ENCODE peak calls at places on chromosome 22, in eight cellular contexts. One of them, this sample, is unnamed.

GRCh38 chr22:18060646-18061620 is 16.9 kb upstream of the PEX26 start:
- DNase-seq in thoracic aorta: no peak
- DNase-seq in hepatic stellate cell: no peak
- DNase-seq in activated CD4-positive, alpha-beta T cell treated with anti-CD3 and anti-CD28 coated beads, Interleukin-2, amount 50 U/mL, for 24 hours: no peak
- DNase-seq in left kidney: peak
- DNase-seq in CD8-positive, alpha-beta T cell: no peak
- DNase-seq in Panc1: no peak
- DNase-seq in cardiac muscle cell: no peak
- DNase-seq in this sample: peak

GRCh38 chr22:46833228-46833627 is 70.8 kb downstream of the TBC1D22A start:
- DNase-seq in thoracic aorta: no peak
- DNase-seq in hepatic stellate cell: no peak
- DNase-seq in activated CD4-positive, alpha-beta T cell treated with anti-CD3 and anti-CD28 coated beads, Interleukin-2, amount 50 U/mL, for 24 hours: no peak
- DNase-seq in left kidney: peak
- DNase-seq in CD8-positive, alpha-beta T cell: no peak
- DNase-seq in Panc1: no peak
- DNase-seq in cardiac muscle cell: peak
- DNase-seq in this sample: no peak

GRCh38 chr22:45009881-45010531 is at the start of gene PHF21B:
- DNase-seq in thoracic aorta: no peak
- DNase-seq in hepatic stellate cell: peak
- DNase-seq in activated CD4-positive, alpha-beta T cell treated with anti-CD3 and anti-CD28 coated beads, Interleukin-2, amount 50 U/mL, for 24 hours: peak
- DNase-seq in left kidney: peak
- DNase-seq in CD8-positive, alpha-beta T cell: no peak
- DNase-seq in Panc1: no peak
- DNase-seq in cardiac muscle cell: peak
- DNase-seq in this sample: peak

GRCh38 chr22:39292561-39293074 is 26.8 kb downstream of the RPL3 start:
- DNase-seq in thoracic aorta: peak
- DNase-seq in hepatic stellate cell: peak
- DNase-seq in activated CD4-positive, alpha-beta T cell treated with anti-CD3 and anti-CD28 coated beads, Interleukin-2, amount 50 U/mL, for 24 hours: no peak
- DNase-seq in left kidney: peak
- DNase-seq in CD8-positive, alpha-beta T cell: no peak
- DNase-seq in Panc1: no peak
- DNase-seq in cardiac muscle cell: peak
- DNase-seq in this sample: peak

GRCh38 chr22:48338793-48339705 is 1488.6 kb downstream of the BRD1 start:
- DNase-seq in thoracic aorta: no peak
- DNase-seq in hepatic stellate cell: no peak
- DNase-seq in activated CD4-positive, alpha-beta T cell treated with anti-CD3 and anti-CD28 coated beads, Interleukin-2, amount 50 U/mL, for 24 hours: no peak
- DNase-seq in left kidney: no peak
- DNase-seq in CD8-positive, alpha-beta T cell: no peak
- DNase-seq in Panc1: no peak
- DNase-seq in cardiac muscle cell: no peak
- DNase-seq in this sample: no peak

GRCh38 chr22:44990810-44991209 is 19.0 kb downstream of the PHF21B start:
- DNase-seq in thoracic aorta: no peak
- DNase-seq in hepatic stellate cell: no peak
- DNase-seq in activated CD4-positive, alpha-beta T cell treated with anti-CD3 and anti-CD28 coated beads, Interleukin-2, amount 50 U/mL, for 24 hours: no peak
- DNase-seq in left kidney: no peak
- DNase-seq in CD8-positive, alpha-beta T cell: no peak
- DNase-seq in Panc1: no peak
- DNase-seq in cardiac muscle cell: no peak
- DNase-seq in this sample: no peak

GRCh38 chr22:45887202-45888131 is 89.5 kb downstream of the WNT7B start:
- DNase-seq in thoracic aorta: no peak
- DNase-seq in hepatic stellate cell: no peak
- DNase-seq in activated CD4-positive, alpha-beta T cell treated with anti-CD3 and anti-CD28 coated beads, Interleukin-2, amount 50 U/mL, for 24 hours: no peak
- DNase-seq in left kidney: no peak
- DNase-seq in CD8-positive, alpha-beta T cell: no peak
- DNase-seq in Panc1: no peak
- DNase-seq in cardiac muscle cell: no peak
- DNase-seq in this sample: no peak

GRCh38 chr22:28115426-28115825 is 196.4 kb upstream of the PITPNB start:
- DNase-seq in thoracic aorta: no peak
- DNase-seq in hepatic stellate cell: no peak
- DNase-seq in activated CD4-positive, alpha-beta T cell treated with anti-CD3 and anti-CD28 coated beads, Interleukin-2, amount 50 U/mL, for 24 hours: no peak
- DNase-seq in left kidney: no peak
- DNase-seq in CD8-positive, alpha-beta T cell: no peak
- DNase-seq in Panc1: no peak
- DNase-seq in cardiac muscle cell: no peak
- DNase-seq in this sample: no peak

GRCh38 chr22:44151661-44152060 is 29.1 kb upstream of the PARVG start:
- DNase-seq in thoracic aorta: no peak
- DNase-seq in hepatic stellate cell: peak
- DNase-seq in activated CD4-positive, alpha-beta T cell treated with anti-CD3 and anti-CD28 coated beads, Interleukin-2, amount 50 U/mL, for 24 hours: no peak
- DNase-seq in left kidney: no peak
- DNase-seq in CD8-positive, alpha-beta T cell: no peak
- DNase-seq in Panc1: no peak
- DNase-seq in cardiac muscle cell: peak
- DNase-seq in this sample: peak

GRCh38 chr22:37065149-37065548 is 13.6 kb downstream of the KCTD17 start:
- DNase-seq in thoracic aorta: no peak
- DNase-seq in hepatic stellate cell: no peak
- DNase-seq in activated CD4-positive, alpha-beta T cell treated with anti-CD3 and anti-CD28 coated beads, Interleukin-2, amount 50 U/mL, for 24 hours: no peak
- DNase-seq in left kidney: peak
- DNase-seq in CD8-positive, alpha-beta T cell: no peak
- DNase-seq in Panc1: no peak
- DNase-seq in cardiac muscle cell: no peak
- DNase-seq in this sample: no peak

GRCh38 chr22:46357711-46358505 is 22.4 kb downstream of the TRMU start:
- DNase-seq in thoracic aorta: no peak
- DNase-seq in hepatic stellate cell: no peak
- DNase-seq in activated CD4-positive, alpha-beta T cell treated with anti-CD3 and anti-CD28 coated beads, Interleukin-2, amount 50 U/mL, for 24 hours: no peak
- DNase-seq in left kidney: peak
- DNase-seq in CD8-positive, alpha-beta T cell: no peak
- DNase-seq in Panc1: no peak
- DNase-seq in cardiac muscle cell: no peak
- DNase-seq in this sample: no peak

GRCh38 chr22:17095538-17095937 is 10.7 kb downstream of the IL17RA start:
- DNase-seq in thoracic aorta: no peak
- DNase-seq in hepatic stellate cell: no peak
- DNase-seq in activated CD4-positive, alpha-beta T cell treated with anti-CD3 and anti-CD28 coated beads, Interleukin-2, amount 50 U/mL, for 24 hours: no peak
- DNase-seq in left kidney: peak
- DNase-seq in CD8-positive, alpha-beta T cell: no peak
- DNase-seq in Panc1: no peak
- DNase-seq in cardiac muscle cell: no peak
- DNase-seq in this sample: peak

This sample was measured in ACHN.